ENCODE peak calls at places on chromosomes 3 and 15, in four cellular contexts. Y is SK-N-SH, E is fibroblast of lung, B is A549. C is an unnamed sample.

GRCh38 chr15:47431501-47431900 is 285.8 kb upstream of the SEMA6D start:
- DNase-seq in E (peak; percentile 92), Y (no peak), B (no peak), C (no peak)

GRCh38 chr3:11379824-11380281 is 107.7 kb downstream of the ATG7 start:
- DNase-seq in Y (no peak), E (peak; percentile 59), B (no peak), C (no peak)

GRCh38 chr15:74044267-74045110 is 37.9 kb downstream of the GOLGA6A start:
- DNase-seq in E (no peak), Y (no peak), B (no peak), C (no peak)

GRCh38 chr3:151864423-151865101 is 8.9 kb upstream of the SUCNR1 start:
- DNase-seq in Y (no peak), B (peak; percentile 45), E (peak; percentile 85), C (no peak)

GRCh38 chr3:100709840-100710235 is 544 bp downstream of the TFG start:
- DNase-seq in E (peak; percentile 18), B (peak; percentile 21), Y (peak; percentile 84), C (peak; percentile 61)

GRCh38 chr3:65348596-65348995 is 660.8 kb upstream of the ADAMTS9 start:
- DNase-seq in B (peak; percentile 2), Y (no peak), E (peak; percentile 39), C (no peak)

GRCh38 chr3:20890124-20890523 is 704.1 kb upstream of the SGO1 start:
- DNase-seq in Y (no peak), E (no peak), B (no peak), C (no peak)

GRCh38 chr3:133757701-133758319 is 11.6 kb downstream of the TF start:
- DNase-seq in E (peak; percentile 5), Y (no peak), B (no peak), C (no peak)

GRCh38 chr3:65048151-65048550 is 360.4 kb upstream of the ADAMTS9 start:
- DNase-seq in Y (no peak), E (no peak), B (no peak), C (no peak)

GRCh38 chr3:173912126-173912525 is 514.6 kb downstream of the NLGN1 start:
- DNase-seq in E (peak; percentile 70), B (no peak), Y (no peak), C (no peak)

GRCh38 chr15:58165661-58166060 is 27.5 kb downstream of the AQP9 start:
- DNase-seq in Y (no peak), E (peak; percentile 17), B (no peak), C (peak; percentile 77)

GRCh38 chr15:89998141-89998661 is 2.9 kb upstream of the ZNF710 start:
- DNase-seq in Y (no peak), E (peak; percentile 63), B (peak; percentile 91), C (no peak)

GRCh38 chr15:90230071-90230494 is 3.7 kb downstream of the CIB1 start:
- DNase-seq in B (no peak), Y (no peak), E (no peak), C (no peak)

GRCh38 chr3:45553469-45553974 is 41.0 kb upstream of the LIMD1 start:
- DNase-seq in Y (peak; percentile 63), B (no peak), E (peak; percentile 84), C (peak; percentile 28)

GRCh38 chr3:48431224-48432029 is 1.5 kb upstream of the PLXNB1 start:
- DNase-seq in Y (no peak), E (no peak), B (no peak), C (no peak)

GRCh38 chr3:182621435-182622240 is 171.7 kb upstream of the ATP11B start:
- DNase-seq in B (no peak), Y (peak; percentile 26), E (no peak), C (no peak)

GRCh38 chr3:183884437-183885296 is at the start of gene PARL:
- DNase-seq in E (peak; percentile 79), Y (peak; percentile 96), B (peak; percentile 89), C (peak; percentile 97)

GRCh38 chr3:8576841-8577553 is 67.6 kb downstream of the SSUH2 start:
- DNase-seq in B (no peak), E (peak; percentile 63), Y (no peak), C (no peak)

GRCh38 chr3:151445283-151446001 is 15.4 kb downstream of the IGSF10 start:
- DNase-seq in B (no peak), E (peak; percentile 91), Y (no peak), C (no peak)

GRCh38 chr3:157475921-157476395 is 27.3 kb downstream of the VEPH1 start:
- DNase-seq in Y (no peak), E (peak; percentile 87), B (peak; percentile 42), C (no peak)

GRCh38 chr15:101322016-101322695 is 27.1 kb upstream of the SNRPA1 start:
- DNase-seq in B (no peak), Y (no peak), E (no peak), C (no peak)

GRCh38 chr3:55823001-55823400 is 335.9 kb upstream of the WNT5A start:
- DNase-seq in Y (no peak), B (no peak), E (no peak), C (no peak)

GRCh38 chr3:43766672-43767465 is 76.1 kb downstream of the ABHD5 start:
- DNase-seq in B (peak; percentile 20), Y (no peak), E (peak; percentile 84), C (no peak)

GRCh38 chr3:107641572-107642307 is 119.0 kb downstream of the BBX start:
- DNase-seq in Y (no peak), B (no peak), E (no peak), C (no peak)

GRCh38 chr3:13876451-13876850 is 3.4 kb downstream of the WNT7A start:
- DNase-seq in Y (no peak), E (no peak), B (no peak), C (no peak)

GRCh38 chr3:12751548-12751947 is 7.5 kb downstream of the TMEM40 start:
- DNase-seq in B (peak; percentile 28), Y (no peak), E (peak; percentile 53), C (no peak)

GRCh38 chr3:114846779-114847178 is 300.3 kb downstream of the ZBTB20 start:
- DNase-seq in E (peak; percentile 15), B (no peak), Y (no peak), C (no peak)

GRCh38 chr3:184562146-184562861 is 719 bp downstream of the EPHB3 start:
- DNase-seq in B (no peak), Y (peak; percentile 69), E (no peak), C (no peak)

GRCh38 chr15:59169337-59169736 is 37.3 kb upstream of the LDHAL6B start:
- DNase-seq in B (no peak), Y (no peak), E (peak; percentile 95), C (no peak)

GRCh38 chr3:164377466-164377865 is 700.8 kb downstream of the SI start:
- DNase-seq in Y (no peak), B (no peak), E (peak; percentile 0), C (no peak)

GRCh38 chr15:41031232-41032078 is 78.2 kb downstream of the CHAC1 start:
- DNase-seq in Y (no peak), E (no peak), B (no peak), C (no peak)

GRCh38 chr15:76189106-76189505 is 122.2 kb downstream of the ETFA start:
- DNase-seq in E (no peak), B (no peak), Y (no peak), C (no peak)

GRCh38 chr3:195907730-195908438 is 467 bp downstream of the TNK2 start:
- DNase-seq in B (peak; percentile 32), E (no peak), Y (peak; percentile 69), C (peak; percentile 88)

GRCh38 chr3:24492971-24493551 is 1.6 kb downstream of the THRB start:
- DNase-seq in B (no peak), Y (no peak), E (no peak), C (no peak)

GRCh38 chr3:24495334-24495994 is 814 bp upstream of the THRB start:
- DNase-seq in E (no peak), B (peak; percentile 61), Y (peak; percentile 63), C (no peak)

GRCh38 chr3:24496529-24497482 is 2.2 kb upstream of the THRB start:
- DNase-seq in B (peak; percentile 80), E (peak; percentile 87), Y (peak; percentile 63), C (peak; percentile 38)

GRCh38 chr3:24494616-24495333 is at the start of gene THRB:
- DNase-seq in E (peak; percentile 48), Y (peak; percentile 89), B (peak; percentile 70), C (peak; percentile 21)

GRCh38 chr3:24493951-24494615 is 567 bp downstream of the THRB start:
- DNase-seq in Y (peak; percentile 74), E (peak; percentile 10), B (peak; percentile 37), C (no peak)
- H3K4me3 ChIP-seq in Y (peak overlapping the region; percentile 62), E (peak overlapping the region; percentile 67), B (peak overlapping the region; percentile 93), C (no peak overlapping the region)

DNA sequence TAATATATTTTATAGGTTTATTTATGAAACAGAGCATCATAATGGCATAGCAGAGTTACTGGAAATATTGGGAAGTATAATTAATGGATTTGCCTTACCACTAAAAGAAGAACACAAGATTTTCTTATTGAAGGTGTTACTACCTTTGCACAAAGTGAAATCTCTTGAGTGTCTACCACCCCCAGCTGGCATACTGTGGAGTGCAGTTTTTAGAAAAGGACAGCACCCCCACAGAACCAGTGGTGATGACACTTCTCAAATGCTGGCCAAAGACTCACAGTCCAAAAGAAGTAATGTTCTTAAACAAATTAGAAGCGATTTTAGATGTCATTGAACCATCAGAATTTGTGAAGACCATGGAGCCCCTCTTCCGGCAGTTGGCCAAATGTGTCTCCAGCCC is 58.1 kb downstream of the DNAH1 start:
- DNase-seq in E (no peak), B (no peak), Y (no peak), C (no peak)
- TF ChIP-seq CTCF in E (no peak), B (no peak), Y (no peak), C (no peak)

GRCh38 chr15:48556159-48556897 is 89.2 kb downstream of the FBN1 start:
- DNase-seq in B (no peak), E (peak; percentile 67), Y (no peak), C (no peak)
- H3K4me1 ChIP-seq in B (no peaks in the 10 kb centered on the region), E (peaks cover 30% of the 10 kb centered on the region), Y (peaks cover 68% of the 10 kb centered on the region), C (peaks cover 3% of the 10 kb centered on the region)

GRCh38 chr3:141050576-141050912 is 603 bp upstream of the SPSB4 start:
- DNase-seq in B (peak; percentile 6), E (no peak), Y (no peak), C (no peak)

GRCh38 chr3:141049681-141050080 is 1.5 kb upstream of the SPSB4 start:
- DNase-seq in Y (peak; percentile 56), B (peak; percentile 18), E (peak; percentile 4), C (peak; percentile 71)

GRCh38 chr3:141052570-141053069 is 1.5 kb downstream of the SPSB4 start:
- DNase-seq in E (no peak), B (no peak), Y (peak; percentile 80), C (peak; percentile 82)

GRCh38 chr3:141050913-141051632 is at the start of gene SPSB4:
- DNase-seq in Y (peak; percentile 95), B (peak; percentile 47), E (peak; percentile 68), C (peak; percentile 95)

DNA sequence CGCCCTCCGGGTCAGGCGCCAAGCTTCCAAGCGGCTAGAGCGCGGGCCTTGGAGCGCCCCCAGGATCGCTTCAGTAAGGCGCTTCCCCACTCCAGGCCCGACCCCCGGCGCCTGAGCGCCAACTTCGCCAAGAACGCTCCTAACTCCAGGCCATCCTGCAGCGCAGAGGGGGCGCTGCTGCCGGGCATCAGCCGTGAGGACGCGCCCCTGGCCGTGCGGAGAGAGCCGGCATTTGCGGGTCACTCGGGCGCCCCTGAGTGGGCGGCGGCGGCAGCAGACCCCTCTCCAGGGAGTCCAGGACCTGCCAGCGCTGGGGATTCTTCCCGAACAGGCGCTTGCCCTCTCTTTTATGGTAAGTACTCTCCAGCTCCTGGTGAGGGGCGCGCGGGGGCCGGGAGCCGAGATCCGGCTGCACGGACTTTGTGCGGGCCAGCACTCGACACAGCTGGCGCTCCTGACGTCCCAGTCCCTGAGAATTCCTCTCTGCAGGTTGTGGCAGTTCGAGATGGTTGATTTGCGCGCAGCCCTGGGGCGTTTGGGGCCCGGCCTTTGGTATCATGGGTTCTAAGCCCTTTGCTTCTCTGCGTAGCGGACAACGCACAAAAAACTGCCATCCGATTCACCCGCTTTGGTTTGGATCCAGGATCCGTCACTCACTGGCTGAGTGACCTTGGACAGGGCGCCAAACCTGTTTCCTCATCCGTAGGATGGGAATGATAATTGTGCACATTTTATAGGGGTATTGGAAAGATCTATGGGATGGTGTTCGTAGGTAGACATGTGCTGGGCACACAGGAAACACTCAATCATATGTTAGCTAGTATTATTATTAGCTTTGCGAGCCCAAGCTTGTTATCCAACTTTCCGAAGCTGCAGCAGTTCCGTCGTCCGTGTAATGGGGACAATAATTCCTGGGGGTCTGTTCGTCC is 758 bp downstream of the SPSB4 start:
- DNase-seq in B (peak; percentile 37), Y (peak; percentile 88), E (peak; percentile 47), C (peak; percentile 76)
- H3K4me3 ChIP-seq in B (peak overlapping the region; percentile 45), Y (peak overlapping the region; percentile 49), E (peak overlapping the region; percentile 10), C (peak overlapping the region; percentile 96)